ENCODE peak calls at places on chromosome 11, in six cellular contexts. R is HEK293T; U is tibial nerve; T is stimulated activated CD4-positive, alpha-beta T cell treated with anti-CD3 and anti-CD28 coated beads, Interleukin-15, amount 100 ng/mL, for 24 hours; K is astrocyte of the cerebellum; P is progenitor cell of endocrine pancreas. N is an unnamed sample.

GRCh38 chr11:122491486-122491885 is 164.0 kb upstream of the UBASH3B start:
- DNase-seq in R (no peak), U (peak), T (no peak), K (no peak), P (no peak), N (no peak)

GRCh38 chr11:57358543-57358961 is 20.4 kb downstream of the P2RX3 start:
- DNase-seq in R (no peak), U (no peak), T (no peak), K (no peak), P (no peak), N (no peak)

GRCh38 chr11:123020968-123021367 is 39.3 kb upstream of the BSX start:
- DNase-seq in R (peak), U (peak), T (peak), K (peak), P (no peak), N (no peak)

GRCh38 chr11:43376594-43376993 is 17.9 kb downstream of the TTC17 start:
- DNase-seq in R (no peak), U (no peak), T (no peak), K (no peak), P (no peak), N (no peak)

GRCh38 chr11:6357222-6357621 is 33.1 kb upstream of the SMPD1 start:
- DNase-seq in R (no peak), U (peak), T (peak), K (peak), P (no peak), N (peak)

GRCh38 chr11:17776213-17776875 is 41.8 kb downstream of the KCNC1 start:
- DNase-seq in R (no peak), U (no peak), T (no peak), K (no peak), P (no peak), N (no peak)

GRCh38 chr11:86610559-86611341 is 61.7 kb downstream of the ME3 start:
- DNase-seq in R (no peak), U (no peak), T (no peak), K (no peak), P (no peak), N (no peak)

GRCh38 chr11:44797886-44798683 is 71.3 kb downstream of the TSPAN18 start:
- DNase-seq in R (no peak), U (no peak), T (no peak), K (no peak), P (no peak), N (no peak)

GRCh38 chr11:17593466-17594245 is 46.6 kb downstream of the OTOG start:
- DNase-seq in R (no peak), U (no peak), T (no peak), K (no peak), P (no peak), N (no peak)

GRCh38 chr11:62241095-62241494 is 944 bp upstream of the SCGB1D2 start:
- DNase-seq in R (no peak), U (no peak), T (no peak), K (no peak), P (no peak), N (no peak)

GRCh38 chr11:2884424-2884815 is 1.2 kb downstream of the CDKN1C start:
- DNase-seq in R (peak), U (no peak), T (no peak), K (no peak), P (no peak), N (no peak)

GRCh38 chr11:80462211-80462610 is 1021.4 kb upstream of the TENM4 start:
- DNase-seq in R (no peak), U (no peak), T (no peak), K (no peak), P (no peak), N (no peak)

GRCh38 chr11:13949876-13950275 is 12.6 kb upstream of the SPON1 start:
- DNase-seq in R (no peak), U (no peak), T (no peak), K (no peak), P (no peak), N (no peak)

GRCh38 chr11:57237204-57237681 is at the start of gene APLNR:
- DNase-seq in R (no peak), U (no peak), T (no peak), K (no peak), P (no peak), N (no peak)

GRCh38 chr11:21205205-21205604 is 535.8 kb downstream of the NELL1 start:
- DNase-seq in R (no peak), U (no peak), T (no peak), K (no peak), P (no peak), N (no peak)

GRCh38 chr11:72333657-72334056 is 89.7 kb upstream of the PHOX2A start:
- DNase-seq in R (peak), U (no peak), T (peak), K (no peak), P (no peak), N (no peak)

GRCh38 chr11:61335355-61335710 is 2.3 kb downstream of the TKFC start:
- DNase-seq in R (no peak), U (no peak), T (no peak), K (no peak), P (no peak), N (no peak)

N was measured in omental fat pad.